ENCODE peak calls at places on chromosomes 5 and 9, in nine cellular contexts. U is body of pancreas, F is AG09309, M is amygdala, W is brain microvascular endothelial cell, Y is GM06990, X is adipocyte, T is activated T-cell treated with anti-CD3 and anti-CD28 coated beads for 1 hour, B is left cardiac atrium. S is an unnamed sample.

GRCh38 chr5:139808481-139809330 is 13.1 kb downstream of the PSD2 start:
- DNase-seq in U (no peak), F (no peak), M (no peak), W (peak; percentile 29), Y (peak; percentile 36), X (peak; percentile 48), T (no peak), B (peak; percentile 33), S (peak; percentile 49)

GRCh38 chr5:179336126-179336870 is 9.0 kb downstream of the ADAMTS2 start:
- DNase-seq in U (no peak), F (no peak), M (no peak), W (no peak), Y (no peak), X (no peak), T (no peak), B (no peak), S (no peak)

GRCh38 chr9:86572904-86573303 is 218.7 kb upstream of the TUT7 start:
- DNase-seq in U (no peak), F (no peak), M (no peak), W (no peak), Y (no peak), X (no peak), T (no peak), B (no peak), S (no peak)

GRCh38 chr5:96096724-96097123 is 135.1 kb upstream of the ELL2 start:
- DNase-seq in U (no peak), F (no peak), M (no peak), W (no peak), Y (no peak), X (no peak), T (no peak), B (no peak), S (no peak)

GRCh38 chr9:84642618-84643017 is 26.9 kb upstream of the NTRK2 start:
- DNase-seq in U (no peak), F (no peak), M (no peak), W (no peak), Y (no peak), X (no peak), T (no peak), B (no peak), S (no peak)

GRCh38 chr9:111078391-111079038 is 40.2 kb upstream of the LPAR1 start:
- DNase-seq in U (no peak), F (no peak), M (no peak), W (no peak), Y (peak; percentile 60), X (no peak), T (no peak), B (no peak), S (no peak)

GRCh38 chr9:68894502-68894901 is 119.4 kb downstream of the PRKACG start:
- DNase-seq in U (no peak), F (no peak), M (no peak), W (peak; percentile 2), Y (no peak), X (no peak), T (no peak), B (peak; percentile 34), S (no peak)

GRCh38 chr5:178526796-178527457 is 63.3 kb downstream of the COL23A1 start:
- DNase-seq in U (no peak), F (no peak), M (no peak), W (no peak), Y (no peak), X (no peak), T (no peak), B (no peak), S (no peak)

GRCh38 chr9:6739218-6739617 is 18.6 kb upstream of the KDM4C start:
- DNase-seq in U (no peak), F (no peak), M (no peak), W (no peak), Y (no peak), X (peak; percentile 49), T (no peak), B (no peak), S (no peak)

GRCh38 chr5:3659907-3660306 is 64.3 kb downstream of the IRX1 start:
- DNase-seq in U (no peak), F (no peak), M (no peak), W (no peak), Y (no peak), X (no peak), T (no peak), B (no peak), S (no peak)

GRCh38 chr5:159206368-159206767 is 3.0 kb downstream of the RNF145 start:
- DNase-seq in U (no peak), F (no peak), M (no peak), W (no peak), Y (no peak), X (no peak), T (no peak), B (no peak), S (no peak)

GRCh38 chr5:131064669-131065371 is 100.2 kb downstream of the HINT1 start:
- DNase-seq in U (no peak), F (no peak), M (no peak), W (no peak), Y (peak; percentile 15), X (no peak), T (no peak), B (no peak), S (no peak)

GRCh38 chr5:25412116-25412661 is 767.4 kb upstream of the CDH10 start:
- DNase-seq in U (no peak), F (no peak), M (no peak), W (no peak), Y (no peak), X (no peak), T (no peak), B (no peak), S (no peak)

GRCh38 chr5:84381501-84382362 is 2.9 kb downstream of the EDIL3 start:
- DNase-seq in U (no peak), F (no peak), M (no peak), W (peak; percentile 22), Y (no peak), X (peak; percentile 79), T (no peak), B (no peak), S (no peak)

GRCh38 chr5:165630211-165630866 is 2124.9 kb downstream of the MAT2B start:
- DNase-seq in U (peak; percentile 58), F (no peak), M (no peak), W (peak; percentile 12), Y (no peak), X (peak; percentile 56), T (no peak), B (peak; percentile 22), S (no peak)

GRCh38 chr9:89896806-89897340 is 292.1 kb downstream of the GADD45G start:
- DNase-seq in U (no peak), F (no peak), M (no peak), W (no peak), Y (no peak), X (no peak), T (no peak), B (no peak), S (no peak)

S was measured in hepatic stellate cell.